ENCODE peak calls at places on chromosomes 3 and 15, in nine cellular contexts. One of them, this sample, is unnamed.

GRCh38 chr3:186003610-186004009 is 65.8 kb upstream of the TRA2B start:
- DNase-seq in body of pancreas: no peak
- DNase-seq in stomach: no peak
- DNase-seq in adrenal gland: no peak
- DNase-seq in lower lobe of right lung: no peak
- DNase-seq in colonic mucosa: no peak
- DNase-seq in fibroblast of mammary gland: no peak
- DNase-seq in A549: no peak
- DNase-seq in psoas muscle: no peak
- DNase-seq in this sample: no peak

GRCh38 chr3:36124118-36124796 is 256.0 kb upstream of the STAC start:
- DNase-seq in body of pancreas: no peak
- DNase-seq in stomach: no peak
- DNase-seq in adrenal gland: peak
- DNase-seq in lower lobe of right lung: no peak
- DNase-seq in colonic mucosa: no peak
- DNase-seq in fibroblast of mammary gland: peak
- DNase-seq in A549: peak
- DNase-seq in psoas muscle: no peak
- DNase-seq in this sample: peak

GRCh38 chr3:12603969-12604368 is 47.1 kb downstream of the MKRN2 start:
- DNase-seq in body of pancreas: no peak
- DNase-seq in stomach: no peak
- DNase-seq in adrenal gland: no peak
- DNase-seq in lower lobe of right lung: no peak
- DNase-seq in colonic mucosa: no peak
- DNase-seq in fibroblast of mammary gland: no peak
- DNase-seq in A549: no peak
- DNase-seq in psoas muscle: no peak
- DNase-seq in this sample: no peak

GRCh38 chr15:88018865-88019626 is 237.5 kb downstream of the NTRK3 start:
- DNase-seq in body of pancreas: no peak
- DNase-seq in stomach: no peak
- DNase-seq in adrenal gland: no peak
- DNase-seq in lower lobe of right lung: no peak
- DNase-seq in colonic mucosa: no peak
- DNase-seq in fibroblast of mammary gland: peak
- DNase-seq in A549: no peak
- DNase-seq in psoas muscle: no peak
- DNase-seq in this sample: no peak

GRCh38 chr3:44954962-44955361 is 21.0 kb downstream of the ZDHHC3 start:
- DNase-seq in body of pancreas: peak
- DNase-seq in stomach: no peak
- DNase-seq in adrenal gland: no peak
- DNase-seq in lower lobe of right lung: no peak
- DNase-seq in colonic mucosa: no peak
- DNase-seq in fibroblast of mammary gland: peak
- DNase-seq in A549: no peak
- DNase-seq in psoas muscle: no peak
- DNase-seq in this sample: no peak

GRCh38 chr3:179463299-179463698 is 12.0 kb upstream of the GNB4 start:
- DNase-seq in body of pancreas: no peak
- DNase-seq in stomach: no peak
- DNase-seq in adrenal gland: no peak
- DNase-seq in lower lobe of right lung: no peak
- DNase-seq in colonic mucosa: no peak
- DNase-seq in fibroblast of mammary gland: peak
- DNase-seq in A549: no peak
- DNase-seq in psoas muscle: no peak
- DNase-seq in this sample: peak

GRCh38 chr3:100992086-100993033 is 861 bp downstream of the ABI3BP start:
- DNase-seq in body of pancreas: peak
- DNase-seq in stomach: no peak
- DNase-seq in adrenal gland: no peak
- DNase-seq in lower lobe of right lung: no peak
- DNase-seq in colonic mucosa: peak
- DNase-seq in fibroblast of mammary gland: peak
- DNase-seq in A549: peak
- DNase-seq in psoas muscle: no peak
- DNase-seq in this sample: peak

GRCh38 chr3:27730774-27731659 is 8.9 kb upstream of the EOMES start:
- DNase-seq in body of pancreas: no peak
- DNase-seq in stomach: no peak
- DNase-seq in adrenal gland: no peak
- DNase-seq in lower lobe of right lung: no peak
- DNase-seq in colonic mucosa: no peak
- DNase-seq in fibroblast of mammary gland: no peak
- DNase-seq in A549: no peak
- DNase-seq in psoas muscle: no peak
- DNase-seq in this sample: no peak

GRCh38 chr15:57596301-57596855 is 4.7 kb downstream of the MYZAP start:
- DNase-seq in body of pancreas: no peak
- DNase-seq in stomach: no peak
- DNase-seq in adrenal gland: no peak
- DNase-seq in lower lobe of right lung: no peak
- DNase-seq in colonic mucosa: no peak
- DNase-seq in fibroblast of mammary gland: no peak
- DNase-seq in A549: no peak
- DNase-seq in psoas muscle: no peak
- DNase-seq in this sample: no peak

GRCh38 chr15:91855684-91856553 is 2.4 kb downstream of the SLCO3A1 start:
- DNase-seq in body of pancreas: peak
- DNase-seq in stomach: peak
- DNase-seq in adrenal gland: no peak
- DNase-seq in lower lobe of right lung: peak
- DNase-seq in colonic mucosa: peak
- DNase-seq in fibroblast of mammary gland: peak
- DNase-seq in A549: peak
- DNase-seq in psoas muscle: no peak
- DNase-seq in this sample: no peak

GRCh38 chr15:89492934-89493631 is 3.3 kb downstream of the RHCG start:
- DNase-seq in body of pancreas: no peak
- DNase-seq in stomach: no peak
- DNase-seq in adrenal gland: no peak
- DNase-seq in lower lobe of right lung: no peak
- DNase-seq in colonic mucosa: no peak
- DNase-seq in fibroblast of mammary gland: no peak
- DNase-seq in A549: no peak
- DNase-seq in psoas muscle: no peak
- DNase-seq in this sample: no peak

GRCh38 chr3:11547498-11547897 is 96.2 kb downstream of the VGLL4 start:
- DNase-seq in body of pancreas: no peak
- DNase-seq in stomach: no peak
- DNase-seq in adrenal gland: no peak
- DNase-seq in lower lobe of right lung: no peak
- DNase-seq in colonic mucosa: no peak
- DNase-seq in fibroblast of mammary gland: peak
- DNase-seq in A549: no peak
- DNase-seq in psoas muscle: no peak
- DNase-seq in this sample: no peak

GRCh38 chr3:11549580-11550140 is 94.1 kb downstream of the VGLL4 start:
- DNase-seq in body of pancreas: no peak
- DNase-seq in stomach: no peak
- DNase-seq in adrenal gland: no peak
- DNase-seq in lower lobe of right lung: no peak
- DNase-seq in colonic mucosa: no peak
- DNase-seq in fibroblast of mammary gland: peak
- DNase-seq in A549: no peak
- DNase-seq in psoas muscle: no peak
- DNase-seq in this sample: no peak

GRCh38 chr3:11546657-11547302 is 96.9 kb downstream of the VGLL4 start:
- DNase-seq in body of pancreas: no peak
- DNase-seq in stomach: no peak
- DNase-seq in adrenal gland: no peak
- DNase-seq in lower lobe of right lung: no peak
- DNase-seq in colonic mucosa: no peak
- DNase-seq in fibroblast of mammary gland: no peak
- DNase-seq in A549: no peak
- DNase-seq in psoas muscle: no peak
- DNase-seq in this sample: no peak

GRCh38 chr3:11551019-11551418 is 92.7 kb downstream of the VGLL4 start:
- DNase-seq in body of pancreas: no peak
- DNase-seq in stomach: no peak
- DNase-seq in adrenal gland: no peak
- DNase-seq in lower lobe of right lung: no peak
- DNase-seq in colonic mucosa: no peak
- DNase-seq in fibroblast of mammary gland: peak
- DNase-seq in A549: no peak
- DNase-seq in psoas muscle: no peak
- DNase-seq in this sample: no peak

GRCh38 chr3:11548721-11549131 is 95.0 kb downstream of the VGLL4 start:
- DNase-seq in body of pancreas: no peak
- DNase-seq in stomach: peak
- DNase-seq in adrenal gland: no peak
- DNase-seq in lower lobe of right lung: no peak
- DNase-seq in colonic mucosa: no peak
- DNase-seq in fibroblast of mammary gland: peak
- DNase-seq in A549: no peak
- DNase-seq in psoas muscle: no peak
- DNase-seq in this sample: no peak
- TF ChIP-seq CTCF in body of pancreas: no peak
- TF ChIP-seq CTCF in stomach: no peak
- TF ChIP-seq CTCF in adrenal gland: no peak
- TF ChIP-seq CTCF in lower lobe of right lung: no peak
- TF ChIP-seq CTCF in colonic mucosa: no peak
- TF ChIP-seq CTCF in fibroblast of mammary gland: no peak
- TF ChIP-seq CTCF in A549: no peak
- TF ChIP-seq CTCF in psoas muscle: no peak
- TF ChIP-seq CTCF in this sample: no peak

GRCh38 chr3:182729903-182730674 is 63.2 kb upstream of the ATP11B start:
- DNase-seq in body of pancreas: no peak
- DNase-seq in stomach: no peak
- DNase-seq in adrenal gland: no peak
- DNase-seq in lower lobe of right lung: no peak
- DNase-seq in colonic mucosa: no peak
- DNase-seq in fibroblast of mammary gland: no peak
- DNase-seq in A549: no peak
- DNase-seq in psoas muscle: no peak
- DNase-seq in this sample: no peak
- H3K4me3 ChIP-seq in body of pancreas: no peak
- H3K4me3 ChIP-seq in stomach: peak
- H3K4me3 ChIP-seq in adrenal gland: no peak
- H3K4me3 ChIP-seq in lower lobe of right lung: no peak
- H3K4me3 ChIP-seq in colonic mucosa: no peak
- H3K4me3 ChIP-seq in fibroblast of mammary gland: no peak
- H3K4me3 ChIP-seq in A549: no peak
- H3K4me3 ChIP-seq in psoas muscle: no peak
- H3K4me3 ChIP-seq in this sample: no peak

DNA sequence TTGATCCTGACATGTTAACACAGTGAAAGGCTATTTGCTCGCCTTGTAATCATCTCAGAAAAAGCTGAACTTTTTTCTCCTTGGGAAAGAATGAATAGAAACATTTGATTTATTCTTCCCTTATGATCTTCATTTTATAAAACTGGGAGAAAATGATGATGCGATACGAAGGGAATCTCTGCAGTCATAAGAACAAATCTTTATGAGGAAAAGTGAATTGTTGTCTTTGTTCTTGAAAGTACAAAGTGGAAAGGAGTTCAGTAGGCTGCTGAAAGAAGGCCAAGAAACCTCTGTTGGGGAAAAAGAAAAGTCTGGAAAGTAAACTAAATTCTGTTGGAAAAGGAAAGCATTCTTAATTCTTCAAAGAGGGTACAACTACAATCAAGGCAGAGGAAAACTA is 248.8 kb downstream of the NSUN3 start:
- DNase-seq in body of pancreas: no peak
- DNase-seq in stomach: no peak
- DNase-seq in adrenal gland: no peak
- DNase-seq in lower lobe of right lung: no peak
- DNase-seq in colonic mucosa: no peak
- DNase-seq in fibroblast of mammary gland: no peak
- DNase-seq in A549: no peak
- DNase-seq in psoas muscle: no peak
- DNase-seq in this sample: no peak
- TF ChIP-seq CTCF in body of pancreas: no peak
- TF ChIP-seq CTCF in stomach: no peak
- TF ChIP-seq CTCF in adrenal gland: no peak
- TF ChIP-seq CTCF in lower lobe of right lung: no peak
- TF ChIP-seq CTCF in colonic mucosa: no peak
- TF ChIP-seq CTCF in fibroblast of mammary gland: no peak
- TF ChIP-seq CTCF in A549: no peak
- TF ChIP-seq CTCF in psoas muscle: no peak
- TF ChIP-seq CTCF in this sample: no peak

GRCh38 chr3:39212665-39213064 is 20.3 kb upstream of the XIRP1 start:
- DNase-seq in body of pancreas: no peak
- DNase-seq in stomach: no peak
- DNase-seq in adrenal gland: no peak
- DNase-seq in lower lobe of right lung: no peak
- DNase-seq in colonic mucosa: no peak
- DNase-seq in fibroblast of mammary gland: no peak
- DNase-seq in A549: no peak
- DNase-seq in psoas muscle: no peak
- DNase-seq in this sample: no peak

GRCh38 chr3:39213613-39214012 is 21.2 kb upstream of the XIRP1 start:
- DNase-seq in body of pancreas: no peak
- DNase-seq in stomach: no peak
- DNase-seq in adrenal gland: no peak
- DNase-seq in lower lobe of right lung: no peak
- DNase-seq in colonic mucosa: no peak
- DNase-seq in fibroblast of mammary gland: no peak
- DNase-seq in A549: no peak
- DNase-seq in psoas muscle: no peak
- DNase-seq in this sample: no peak

GRCh38 chr3:39209329-39209970 is 17.1 kb upstream of the XIRP1 start:
- DNase-seq in body of pancreas: no peak
- DNase-seq in stomach: no peak
- DNase-seq in adrenal gland: no peak
- DNase-seq in lower lobe of right lung: no peak
- DNase-seq in colonic mucosa: no peak
- DNase-seq in fibroblast of mammary gland: no peak
- DNase-seq in A549: no peak
- DNase-seq in psoas muscle: no peak
- DNase-seq in this sample: no peak

GRCh38 chr3:39210078-39210477 is 17.7 kb upstream of the XIRP1 start:
- DNase-seq in body of pancreas: no peak
- DNase-seq in stomach: no peak
- DNase-seq in adrenal gland: no peak
- DNase-seq in lower lobe of right lung: no peak
- DNase-seq in colonic mucosa: no peak
- DNase-seq in fibroblast of mammary gland: no peak
- DNase-seq in A549: no peak
- DNase-seq in psoas muscle: no peak
- DNase-seq in this sample: no peak

DNA sequence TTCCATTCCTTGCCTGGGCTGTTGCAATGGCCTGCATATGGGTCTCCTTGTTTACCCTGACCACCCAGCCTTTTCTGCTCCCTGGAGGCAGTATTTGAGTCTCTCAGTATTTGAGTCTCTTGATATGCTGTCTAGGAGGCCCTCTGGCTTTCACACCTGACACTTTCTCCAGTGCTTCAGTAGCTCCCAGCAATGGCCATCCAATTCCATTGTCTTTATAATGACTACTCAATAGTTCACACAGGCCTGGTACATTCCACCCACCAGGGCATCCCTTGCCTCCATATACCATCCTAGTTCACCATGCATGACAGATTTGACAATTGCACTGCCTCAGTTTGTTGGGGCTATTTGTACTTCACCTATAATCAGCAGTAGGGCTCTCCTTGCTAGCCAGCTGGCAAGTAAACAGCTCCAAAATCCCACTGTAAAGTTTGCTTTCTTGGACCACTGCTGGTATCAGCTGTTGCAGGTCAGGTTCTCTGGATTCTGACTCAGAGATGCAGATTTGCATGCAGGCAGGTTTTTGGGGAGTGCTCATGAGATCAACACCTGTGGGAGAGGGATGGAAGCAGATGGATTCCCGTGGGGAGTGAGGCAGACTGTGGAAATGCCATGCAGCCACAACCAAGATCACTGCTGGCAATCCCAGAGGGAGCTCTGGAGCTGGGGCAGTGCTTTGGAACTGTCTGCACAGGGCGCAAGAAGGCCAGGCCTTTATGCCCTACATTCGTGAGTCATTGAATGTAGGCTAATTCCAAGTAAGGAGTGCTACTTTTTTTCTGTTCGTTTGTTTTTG is 19.1 kb upstream of the XIRP1 start:
- DNase-seq in body of pancreas: no peak
- DNase-seq in stomach: no peak
- DNase-seq in adrenal gland: no peak
- DNase-seq in lower lobe of right lung: no peak
- DNase-seq in colonic mucosa: no peak
- DNase-seq in fibroblast of mammary gland: no peak
- DNase-seq in A549: no peak
- DNase-seq in psoas muscle: no peak
- DNase-seq in this sample: no peak
- H3K4me3 ChIP-seq in body of pancreas: no peak
- H3K4me3 ChIP-seq in stomach: no peak
- H3K4me3 ChIP-seq in adrenal gland: no peak
- H3K4me3 ChIP-seq in lower lobe of right lung: no peak
- H3K4me3 ChIP-seq in colonic mucosa: no peak
- H3K4me3 ChIP-seq in fibroblast of mammary gland: no peak
- H3K4me3 ChIP-seq in A549: no peak
- H3K4me3 ChIP-seq in psoas muscle: no peak
- H3K4me3 ChIP-seq in this sample: no peak